ENCODE peak calls at places on chromosomes 11 and 22, in eight cellular contexts. I is neural crest cell, S is AG10803, R is dorsolateral prefrontal cortex, T is ovary, M is psoas muscle, Y is nephron progenitor cell, A is HuH-7.5. Z is an unnamed sample.

GRCh38 chr22:35301370-35301874 is 1.7 kb downstream of the TOM1 start:
- DNase-seq in Y (no peak), A (peak; percentile 81), T (no peak), S (peak; percentile 100), M (peak; percentile 64), I (no peak), R (no peak), Z (no peak)

GRCh38 chr22:27975381-27976013 is 56.4 kb upstream of the PITPNB start:
- DNase-seq in S (no peak), Y (no peak), I (no peak), M (no peak), R (no peak), A (no peak), T (no peak), Z (no peak)

GRCh38 chr22:21651521-21652009 is 9.5 kb downstream of the SDF2L1 start:
- DNase-seq in S (no peak), A (peak; percentile 31), I (no peak), R (no peak), T (no peak), M (no peak), Y (no peak), Z (no peak)

GRCh38 chr11:76225122-76225584 is 18.9 kb upstream of the WNT11 start:
- DNase-seq in T (no peak), S (no peak), M (peak; percentile 88), A (no peak), Y (no peak), I (no peak), R (no peak), Z (peak; percentile 69)

GRCh38 chr22:26763633-26764295 is 106.4 kb downstream of the MIAT start:
- DNase-seq in Y (no peak), A (no peak), M (no peak), R (no peak), I (no peak), T (no peak), S (peak; percentile 83), Z (no peak)

GRCh38 chr22:38974826-38975175 is 7.3 kb upstream of the APOBEC3B start:
- DNase-seq in Y (no peak), A (no peak), S (no peak), T (no peak), R (no peak), M (no peak), I (no peak), Z (no peak)

GRCh38 chr22:19741053-19741452 is 17.7 kb downstream of the GP1BB start:
- DNase-seq in Y (no peak), I (no peak), M (no peak), A (no peak), R (no peak), S (no peak), T (no peak), Z (no peak)

GRCh38 chr11:71495286-71496090 is 31.6 kb upstream of the KRTAP5-7 start:
- DNase-seq in Y (no peak), M (no peak), S (no peak), R (no peak), A (no peak), T (no peak), I (no peak), Z (no peak)

GRCh38 chr11:19241260-19242183 is 777 bp upstream of the E2F8 start:
- DNase-seq in S (no peak), R (no peak), A (peak; percentile 71), Y (peak; percentile 72), M (peak; percentile 65), T (no peak), I (peak; percentile 44), Z (peak; percentile 88)

GRCh38 chr22:25736378-25737011 is 5.5 kb upstream of the MYO18B start:
- DNase-seq in I (no peak), A (no peak), M (no peak), S (no peak), R (no peak), T (no peak), Y (no peak), Z (no peak)